ENCODE peak calls at places on chromosomes 6 and 20, in ten cellular contexts. Y is colonic mucosa, V is heart left ventricle, C is A549, F is body of pancreas, B is tibial nerve, E is pancreas, M is heart right ventricle, U is endodermal cell, R is MM.1S. K is an unnamed sample. For H3K9me3, the result is how much of the 10 kb centered on the place peaks cover.

GRCh38 chr6:119566546-119567263 is 217.1 kb upstream of the MAN1A1 start:
- DNase-seq in Y (no peak), V (no peak), C (no peak), F (no peak), B (no peak), E (no peak), M (no peak), U (no peak), R (no peak), K (no peak)

GRCh38 chr6:38387994-38388393 is 251.7 kb downstream of the BTBD9 start:
- DNase-seq in Y (no peak), V (no peak), C (no peak), F (no peak), B (peak), E (no peak), M (no peak), U (no peak), R (no peak), K (no peak)

GRCh38 chr6:63882208-63882607 is 246.6 kb downstream of the PHF3 start:
- DNase-seq in Y (no peak), V (no peak), C (peak), F (no peak), B (no peak), E (no peak), M (no peak), U (peak), R (no peak), K (no peak)

GRCh38 chr6:82525775-82526515 is 162.3 kb downstream of the TPBG start:
- DNase-seq in Y (no peak), V (no peak), C (no peak), F (no peak), B (no peak), E (no peak), M (no peak), U (no peak), R (no peak), K (no peak)

GRCh38 chr6:39665871-39666270 is 59.3 kb downstream of the KIF6 start:
- DNase-seq in Y (no peak), V (no peak), C (no peak), F (no peak), B (no peak), E (no peak), M (no peak), U (no peak), R (no peak), K (no peak)

GRCh38 chr6:75424610-75425548 is 68.7 kb downstream of the FILIP1 start:
- DNase-seq in Y (no peak), V (no peak), C (no peak), F (no peak), B (no peak), E (no peak), M (no peak), U (no peak), R (peak), K (no peak)

GRCh38 chr20:36562724-36563123 is 10.7 kb upstream of the TGIF2 start:
- DNase-seq in Y (no peak), V (no peak), C (no peak), F (no peak), B (no peak), E (no peak), M (no peak), U (peak), R (no peak), K (no peak)

GRCh38 chr6:43803783-43804549 is 34.0 kb downstream of the VEGFA start:
- DNase-seq in Y (peak), V (no peak), C (no peak), F (peak), B (no peak), E (peak), M (no peak), U (no peak), R (no peak), K (peak)

GRCh38 chr6:168015492-168016175 is 18.2 kb downstream of the KIF25 start:
- DNase-seq in Y (peak), V (no peak), C (no peak), F (no peak), B (no peak), E (no peak), M (no peak), U (no peak), R (no peak), K (no peak)

GRCh38 chr6:168012431-168013249 is 15.2 kb downstream of the KIF25 start:
- DNase-seq in Y (peak), V (no peak), C (no peak), F (no peak), B (no peak), E (no peak), M (no peak), U (no peak), R (no peak), K (no peak)

GRCh38 chr6:168016176-168016620 is 18.7 kb downstream of the KIF25 start:
- DNase-seq in Y (no peak), V (no peak), C (no peak), F (no peak), B (no peak), E (no peak), M (no peak), U (no peak), R (no peak), K (no peak)

GRCh38 chr6:168013250-168013915 is 15.9 kb downstream of the KIF25 start:
- DNase-seq in Y (peak), V (no peak), C (no peak), F (no peak), B (no peak), E (no peak), M (no peak), U (no peak), R (no peak), K (no peak)

DNA sequence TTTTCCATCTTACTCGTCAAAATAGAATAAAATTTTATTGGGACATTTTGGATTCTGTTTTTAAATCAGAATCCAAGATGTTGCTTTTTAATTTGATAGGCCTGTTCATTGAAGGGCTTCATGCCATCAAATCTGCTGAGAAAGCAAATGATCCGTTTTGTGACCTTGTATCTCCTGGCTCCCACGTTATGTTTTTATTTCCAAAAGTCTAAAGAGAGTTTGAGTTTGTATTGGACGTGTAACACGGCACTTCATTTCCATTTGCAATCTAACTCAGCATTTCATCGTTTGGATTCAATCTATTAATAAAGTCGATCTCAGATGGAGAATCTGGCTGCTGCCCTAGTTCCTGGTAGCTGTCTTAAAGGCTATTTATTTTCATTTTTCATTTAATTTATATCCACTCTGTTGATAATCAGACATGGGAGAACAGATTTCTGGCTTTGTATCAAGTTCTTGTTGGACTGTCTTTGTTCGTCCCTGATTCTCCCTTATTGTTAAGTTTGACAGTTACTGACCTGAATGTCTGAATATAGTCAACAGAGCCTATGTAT is 17.0 kb downstream of the KIF25 start:
- DNase-seq in Y (peak), V (no peak), C (no peak), F (no peak), B (no peak), E (no peak), M (no peak), U (no peak), R (no peak), K (no peak)
- H3K9me3 ChIP-seq in Y (under half), V (under half), C (under half), F (under half), B (under half), E (under half), M (under half), U (under half), R (under half), K (under half)

GRCh38 chr6:136923954-136924291 is 1.8 kb downstream of the SLC35D3 start:
- DNase-seq in Y (no peak), V (no peak), C (no peak), F (no peak), B (no peak), E (no peak), M (no peak), U (no peak), R (no peak), K (no peak)

GRCh38 chr6:136926383-136926782 is 4.3 kb downstream of the SLC35D3 start:
- DNase-seq in Y (no peak), V (no peak), C (no peak), F (no peak), B (no peak), E (no peak), M (no peak), U (no peak), R (no peak), K (no peak)

GRCh38 chr6:136930528-136930927 is 8.4 kb downstream of the SLC35D3 start:
- DNase-seq in Y (no peak), V (no peak), C (no peak), F (no peak), B (no peak), E (no peak), M (no peak), U (no peak), R (no peak), K (no peak)

GRCh38 chr6:136923116-136923953 is 1.2 kb downstream of the SLC35D3 start:
- DNase-seq in Y (no peak), V (no peak), C (no peak), F (no peak), B (no peak), E (peak), M (no peak), U (peak), R (no peak), K (no peak)

DNA sequence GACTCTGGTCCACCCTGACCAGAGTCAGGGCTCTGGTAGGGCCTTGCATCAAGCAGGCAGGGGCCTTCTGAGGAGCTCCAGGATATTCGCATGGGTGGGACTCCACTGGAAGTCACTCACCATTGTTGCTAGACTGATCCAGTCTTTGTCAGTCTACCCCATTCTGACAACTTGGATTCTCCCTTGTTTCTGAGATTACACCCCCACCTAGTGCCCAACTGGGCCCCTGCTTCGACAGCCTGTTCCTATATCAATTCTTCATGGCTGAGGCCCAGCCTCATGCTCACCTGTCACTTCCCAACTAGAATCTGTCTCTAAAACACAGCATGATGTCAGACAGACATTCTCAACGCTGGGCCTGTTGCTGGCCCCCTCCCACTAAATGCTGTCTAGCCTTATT is 5.2 kb downstream of the SLC35D3 start:
- DNase-seq in Y (no peak), V (no peak), C (peak), F (peak), B (no peak), E (peak), M (no peak), U (peak), R (no peak), K (no peak)
- TF ChIP-seq CTCF in Y (no peak), V (peak), C (peak), F (peak), B (no peak), E (peak), M (peak), U (peak), R (no peak), K (no peak)

GRCh38 chr6:30507849-30508843 is 18.8 kb downstream of the HLA-E start:
- DNase-seq in Y (no peak), V (no peak), C (no peak), F (no peak), B (no peak), E (no peak), M (no peak), U (peak), R (peak), K (no peak)
- H3K4me3 ChIP-seq in Y (no peak), V (no peak), C (no peak), F (no peak), B (no peak), E (no peak), M (no peak), U (no peak), R (peak), K (no peak)

DNA sequence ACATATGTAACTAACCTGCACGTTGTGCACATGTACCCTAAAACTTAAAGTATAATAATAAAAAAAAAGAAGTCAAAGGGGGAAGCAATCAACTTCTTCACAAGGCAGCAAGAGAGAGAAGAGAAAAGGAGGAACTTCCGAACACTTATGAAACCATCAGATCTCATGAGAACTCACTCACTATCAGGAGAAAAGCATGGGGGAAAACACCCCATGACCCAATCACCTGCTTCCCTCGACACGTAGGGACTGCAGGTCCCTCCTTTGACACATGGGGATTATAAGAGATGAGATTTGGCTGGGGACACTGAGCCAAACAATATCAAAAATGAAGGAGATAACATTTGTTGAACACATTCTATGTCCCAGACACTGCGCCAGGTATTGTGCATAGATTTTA is 94.8 kb upstream of the PHACTR1 start:
- DNase-seq in Y (no peak), V (no peak), C (no peak), F (no peak), B (no peak), E (no peak), M (no peak), U (no peak), R (no peak), K (no peak)
- H3K9me3 ChIP-seq in Y (under half), V (under half), C (under half), F (under half), B (under half), E (under half), M (under half), U (under half), R (under half), K (under half)

K was measured in lung.